ENCODE peak calls at places on chromosomes 13 and 19, in seven cellular contexts. Q, G, C, W, K, I and E are unnamed samples.

GRCh38 chr13:67509039-67509438 is 278.9 kb upstream of the PCDH9 start:
- DNase-seq in C (no peak), K (no peak), W (no peak), G (no peak), I (no peak), Q (no peak), E (no peak)

GRCh38 chr13:44420376-44421220 is 47.0 kb downstream of the SERP2 start:
- DNase-seq in Q (no peak), C (no peak), G (no peak), W (no peak), I (no peak), K (no peak), E (peak; percentile 54)

GRCh38 chr19:13629687-13630357 is 123.5 kb upstream of the CACNA1A start:
- DNase-seq in C (peak; percentile 46), I (no peak), K (peak; percentile 92), W (no peak), G (peak; percentile 91), Q (peak; percentile 12), E (no peak)

GRCh38 chr19:5932593-5933262 is 18.7 kb downstream of the CAPS start:
- DNase-seq in C (no peak), I (no peak), W (no peak), K (no peak), Q (no peak), G (no peak), E (no peak)

GRCh38 chr13:95784891-95785290 is 108.0 kb downstream of the DNAJC3 start:
- DNase-seq in G (peak; percentile 49), W (peak; percentile 37), C (no peak), Q (no peak), I (no peak), K (peak; percentile 82), E (no peak)

GRCh38 chr13:46270416-46270815 is 58.7 kb downstream of the LRRC63 start:
- DNase-seq in Q (no peak), G (no peak), I (no peak), K (no peak), C (no peak), W (no peak), E (no peak)

GRCh38 chr13:111656439-111656838 is 336.0 kb downstream of the TEX29 start:
- DNase-seq in C (no peak), I (no peak), Q (no peak), W (no peak), G (no peak), K (no peak), E (no peak)

GRCh38 chr19:29509456-29509855 is 16.3 kb upstream of the VSTM2B start:
- DNase-seq in I (no peak), W (no peak), Q (peak; percentile 54), K (no peak), G (no peak), C (no peak), E (no peak)

GRCh38 chr13:26202365-26202972 is 19.6 kb downstream of the RNF6 start:
- DNase-seq in G (peak; percentile 64), K (peak; percentile 42), I (no peak), W (peak; percentile 41), C (peak; percentile 16), Q (no peak), E (no peak)

GRCh38 chr13:93270769-93271753 is 44.5 kb downstream of the GPC6 start:
- DNase-seq in W (no peak), G (peak; percentile 44), K (no peak), C (no peak), Q (no peak), I (no peak), E (no peak)

GRCh38 chr19:19342086-19343015 is 21.7 kb downstream of the MAU2 start:
- DNase-seq in K (peak; percentile 63), W (peak; percentile 69), Q (no peak), I (peak; percentile 60), C (no peak), G (peak; percentile 46), E (no peak)

GRCh38 chr13:103772576-103772975 is 706.4 kb upstream of the SLC10A2 start:
- DNase-seq in Q (no peak), C (no peak), W (no peak), K (no peak), I (no peak), G (no peak), E (no peak)

GRCh38 chr19:12260861-12261260 is 33.8 kb downstream of the ZNF44 start:
- DNase-seq in G (no peak), I (no peak), Q (no peak), K (no peak), W (no peak), C (no peak), E (no peak)

GRCh38 chr13:49298903-49299605 is 51.3 kb downstream of the CDADC1 start:
- DNase-seq in K (no peak), G (no peak), C (no peak), Q (no peak), I (no peak), W (no peak), E (no peak)

GRCh38 chr13:114043421-114044053 is 69.7 kb upstream of the C13orf46 start:
- DNase-seq in W (peak; percentile 84), G (peak; percentile 95), C (no peak), K (peak; percentile 99), I (peak; percentile 51), Q (no peak), E (no peak)

GRCh38 chr19:14542721-14543328 is 13.4 kb downstream of the TECR start:
- DNase-seq in K (peak; percentile 65), W (peak; percentile 30), G (no peak), C (no peak), I (no peak), Q (no peak), E (no peak)

GRCh38 chr13:104414771-104415170 is 1348.6 kb upstream of the SLC10A2 start:
- DNase-seq in W (no peak), G (no peak), I (no peak), Q (no peak), C (no peak), K (no peak), E (no peak)

DNA sequence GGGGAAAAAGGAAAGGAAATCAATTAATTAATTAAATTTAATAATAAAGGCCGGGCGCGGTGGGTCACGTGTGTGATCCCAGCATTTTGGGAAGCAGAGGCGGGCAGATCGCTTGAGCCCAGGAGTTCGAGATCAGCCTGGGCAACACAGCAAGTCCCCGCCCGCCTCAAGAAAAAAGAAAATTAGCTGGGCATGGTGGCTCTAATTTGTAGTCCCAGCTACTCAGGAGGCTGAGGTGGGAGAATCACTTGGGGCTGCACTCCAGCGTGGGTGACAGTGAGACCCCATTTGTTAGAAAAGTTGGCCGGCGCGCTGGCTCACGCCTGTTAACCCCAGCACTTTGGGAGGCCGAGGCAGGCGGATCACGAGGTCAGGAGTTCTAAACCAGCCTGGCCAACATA is 733 bp upstream of the CD320 start:
- DNase-seq in G (no peak), W (no peak), K (no peak), Q (peak; percentile 56), I (peak; percentile 15), C (no peak), E (no peak)
- H3K4me3 ChIP-seq in G (no peak overlapping the region), W (peak overlapping the region; percentile 66), K (peak overlapping the region; percentile 68), Q (peak overlapping the region; percentile 70), I (peak overlapping the region; percentile 66), C (no peak overlapping the region), E (peak overlapping the region; percentile 68)

GRCh38 chr19:1507763-1508506 is 4.9 kb downstream of the ADAMTSL5 start:
- DNase-seq in G (peak; percentile 95), C (peak; percentile 81), Q (peak; percentile 92), K (peak; percentile 94), W (peak; percentile 97), I (peak; percentile 92), E (peak; percentile 97)
- H3K4me3 ChIP-seq in G (peak overlapping the region; percentile 44), C (peak overlapping the region; percentile 38), Q (peak overlapping the region; percentile 22), K (peak overlapping the region; percentile 49), W (peak overlapping the region; percentile 57), I (peak overlapping the region; percentile 43), E (peak overlapping the region; percentile 37)

GRCh38 chr19:44905437-44906160 is at the start of gene APOE:
- DNase-seq in W (peak; percentile 72), G (no peak), K (no peak), Q (no peak), C (no peak), I (no peak), E (no peak)

GRCh38 chr19:44908836-44909201 is 3.2 kb downstream of the APOE start:
- DNase-seq in K (no peak), W (no peak), C (no peak), G (no peak), Q (no peak), I (no peak), E (no peak)

GRCh38 chr19:44908074-44908835 is 2.7 kb downstream of the APOE start:
- DNase-seq in W (no peak), G (no peak), K (no peak), C (no peak), Q (no peak), I (no peak), E (no peak)

GRCh38 chr19:44909775-44910174 is 4.2 kb downstream of the APOE start:
- DNase-seq in G (no peak), Q (no peak), C (no peak), W (no peak), I (no peak), K (no peak), E (no peak)

GRCh38 chr19:44907613-44908012 is 2.0 kb downstream of the APOE start:
- DNase-seq in Q (no peak), G (no peak), I (no peak), C (no peak), W (no peak), K (no peak), E (no peak)
- H3K4me3 ChIP-seq in Q (no peak overlapping the region), G (no peak overlapping the region), I (no peak overlapping the region), C (no peak overlapping the region), W (peak overlapping the region; percentile 24), K (no peak overlapping the region), E (no peak overlapping the region)

DNA sequence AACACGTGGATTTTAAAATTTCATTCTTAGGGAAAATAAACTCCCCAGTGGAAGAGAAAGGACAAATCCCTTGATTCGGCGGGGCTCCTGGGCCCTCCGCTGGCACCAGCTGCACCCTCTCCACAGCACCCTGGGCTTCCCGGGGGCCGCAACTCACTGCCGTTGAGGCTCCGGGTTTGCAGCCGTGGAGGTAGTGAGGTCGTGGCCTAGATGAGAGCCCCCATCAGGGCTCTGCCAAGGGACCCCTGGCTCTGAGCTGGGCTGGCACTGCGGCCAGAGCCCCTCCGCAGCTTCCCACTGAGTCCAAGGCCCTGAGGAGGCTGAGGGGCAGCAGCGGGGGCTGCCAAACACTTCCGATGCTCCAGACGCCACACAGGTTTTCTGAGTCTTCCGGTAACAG is 133.7 kb upstream of the MCF2L start:
- DNase-seq in I (no peak), Q (no peak), W (no peak), C (no peak), G (no peak), K (no peak), E (no peak)
- H3K4me3 ChIP-seq in I (no peak overlapping the region), Q (no peak overlapping the region), W (no peak overlapping the region), C (no peak overlapping the region), G (no peak overlapping the region), K (no peak overlapping the region), E (no peak overlapping the region)